ENCODE peak calls at places on chromosomes 3 and 15, in eight cellular contexts. F, H, U, W, Y, Q, V and I are unnamed samples.

GRCh38 chr3:102189564-102190339 is 245.1 kb upstream of the ZPLD1 start:
- DNase-seq in F (no peak), H (no peak), U (no peak), W (no peak), Y (no peak), Q (no peak), V (no peak), I (no peak)

GRCh38 chr3:13462822-13463221 is 17.3 kb upstream of the HDAC11 start:
- DNase-seq in F (no peak), H (peak; percentile 66), U (no peak), W (no peak), Y (no peak), Q (no peak), V (no peak), I (no peak)

GRCh38 chr15:74725241-74725774 is at the start of gene CYP1A1:
- DNase-seq in F (peak; percentile 20), H (no peak), U (peak; percentile 21), W (peak; percentile 9), Y (peak; percentile 23), Q (peak; percentile 29), V (no peak), I (peak; percentile 38)

GRCh38 chr3:25566358-25566920 is 98.3 kb downstream of the TOP2B start:
- DNase-seq in F (no peak), H (no peak), U (no peak), W (no peak), Y (no peak), Q (no peak), V (no peak), I (no peak)

GRCh38 chr3:41363830-41364523 is 164.7 kb downstream of the CTNNB1 start:
- DNase-seq in F (no peak), H (no peak), U (no peak), W (no peak), Y (no peak), Q (no peak), V (no peak), I (no peak)

GRCh38 chr15:39270976-39271375 is 309.9 kb upstream of the THBS1 start:
- DNase-seq in F (no peak), H (no peak), U (no peak), W (no peak), Y (no peak), Q (peak; percentile 98), V (no peak), I (no peak)

GRCh38 chr3:15541371-15541770 is 19.9 kb upstream of the COLQ start:
- DNase-seq in F (no peak), H (no peak), U (no peak), W (no peak), Y (no peak), Q (no peak), V (no peak), I (no peak)

GRCh38 chr3:53179580-53179979 is 18.6 kb downstream of the PRKCD start:
- DNase-seq in F (no peak), H (no peak), U (no peak), W (no peak), Y (no peak), Q (no peak), V (no peak), I (no peak)

GRCh38 chr3:177329854-177330253 is 132.6 kb upstream of the TBL1XR1 start:
- DNase-seq in F (no peak), H (no peak), U (no peak), W (no peak), Y (no peak), Q (no peak), V (no peak), I (no peak)